ENCODE peak calls at places on chromosomes 12 and 14, in ten cellular contexts. X, H, V, I, Y, E, S, A, F and D are unnamed samples.

GRCh38 chr14:69107407-69108003 is 45.4 kb downstream of the DCAF5 start:
- DNase-seq in X (peak; percentile 58), V (peak; percentile 85), E (peak; percentile 66), Y (no peak), S (peak; percentile 69), F (peak; percentile 65), H (no peak), I (peak; percentile 40), A (no peak), D (peak; percentile 68)

GRCh38 chr12:115866909-115867525 is 410.5 kb downstream of the MED13L start:
- DNase-seq in I (no peak), H (no peak), V (no peak), Y (no peak), X (no peak), E (no peak), S (no peak), F (no peak), A (no peak), D (no peak)

GRCh38 chr12:94570161-94570560 is 80.2 kb downstream of the TMCC3 start:
- DNase-seq in Y (no peak), F (no peak), I (no peak), S (no peak), X (no peak), V (no peak), E (no peak), A (no peak), H (no peak), D (no peak)

GRCh38 chr14:89027097-89027740 is 202.8 kb downstream of the TTC8 start:
- DNase-seq in I (peak; percentile 25), X (peak; percentile 9), Y (no peak), F (peak; percentile 51), H (peak; percentile 71), S (peak; percentile 50), E (peak; percentile 85), A (peak; percentile 89), V (peak; percentile 70), D (no peak)

GRCh38 chr12:39966738-39967137 is 139.1 kb downstream of the SLC2A13 start:
- DNase-seq in I (no peak), Y (no peak), F (no peak), A (no peak), H (no peak), E (no peak), X (no peak), S (no peak), V (peak; percentile 33), D (no peak)

GRCh38 chr12:65565601-65566560 is 258.4 kb upstream of the HMGA2 start:
- DNase-seq in Y (peak; percentile 95), E (no peak), X (no peak), V (no peak), F (no peak), H (no peak), A (no peak), I (no peak), S (no peak), D (no peak)

GRCh38 chr12:115249878-115250277 is 565.9 kb upstream of the TBX3 start:
- DNase-seq in V (no peak), A (no peak), F (no peak), H (no peak), S (no peak), X (no peak), E (no peak), Y (no peak), I (no peak), D (no peak)

GRCh38 chr12:49873361-49873934 is 30.3 kb downstream of the FAIM2 start:
- DNase-seq in S (no peak), V (peak; percentile 77), A (no peak), X (no peak), F (no peak), Y (peak; percentile 8), I (no peak), E (no peak), H (no peak), D (no peak)

GRCh38 chr12:106519587-106519986 is 63.2 kb upstream of the RFX4 start:
- DNase-seq in I (no peak), V (no peak), A (no peak), H (no peak), F (no peak), X (no peak), S (no peak), E (no peak), Y (no peak), D (no peak)

GRCh38 chr12:114774181-114774580 is 90.2 kb upstream of the TBX3 start:
- DNase-seq in E (no peak), X (no peak), F (no peak), H (no peak), A (no peak), V (no peak), Y (no peak), I (no peak), S (peak; percentile 95), D (peak; percentile 16)

GRCh38 chr14:50290306-50290705 is 21.7 kb downstream of the L2HGDH start:
- DNase-seq in A (no peak), H (no peak), X (no peak), F (no peak), I (no peak), S (no peak), V (no peak), E (no peak), Y (no peak), D (no peak)

GRCh38 chr12:104218935-104219334 is 3.4 kb downstream of the TXNRD1 start:
- DNase-seq in F (no peak), Y (no peak), I (no peak), H (no peak), A (no peak), E (no peak), S (no peak), V (no peak), X (no peak), D (no peak)

GRCh38 chr12:110555509-110556406 is 27.4 kb downstream of the PPTC7 start:
- DNase-seq in S (no peak), E (no peak), A (no peak), X (no peak), F (no peak), V (no peak), Y (peak; percentile 74), H (no peak), I (no peak), D (no peak)

GRCh38 chr12:131066207-131066885 is 112.6 kb downstream of the ADGRD1 start:
- DNase-seq in Y (no peak), F (no peak), V (no peak), X (no peak), A (no peak), I (no peak), S (peak; percentile 13), E (no peak), H (no peak), D (no peak)

GRCh38 chr12:130702966-130703732 is 12.9 kb downstream of the RIMBP2 start:
- DNase-seq in S (no peak), V (no peak), A (peak; percentile 30), F (no peak), X (no peak), Y (no peak), E (no peak), H (no peak), I (no peak), D (no peak)

GRCh38 chr12:87518508-87518907 is 510.7 kb downstream of the C12orf50 start:
- DNase-seq in F (no peak), H (no peak), A (no peak), S (no peak), E (no peak), Y (no peak), X (no peak), I (no peak), V (no peak), D (no peak)

GRCh38 chr12:5059358-5059757 is 15.7 kb downstream of the KCNA5 start:
- DNase-seq in A (no peak), H (no peak), E (no peak), S (no peak), V (no peak), I (no peak), F (no peak), X (no peak), Y (no peak), D (no peak)

GRCh38 chr12:51403159-51403558 is 12.0 kb upstream of the GALNT6 start:
- DNase-seq in X (no peak), I (no peak), A (no peak), S (no peak), H (no peak), E (no peak), V (peak; percentile 36), Y (no peak), F (no peak), D (no peak)

GRCh38 chr12:132123970-132124765 is 20.0 kb downstream of the DDX51 start:
- DNase-seq in V (no peak), S (no peak), E (no peak), F (no peak), A (peak; percentile 7), X (no peak), I (no peak), H (no peak), Y (no peak), D (no peak)

GRCh38 chr14:95346820-95347219 is 27.1 kb upstream of the CLMN start:
- DNase-seq in H (no peak), E (no peak), X (no peak), A (no peak), Y (no peak), V (no peak), I (no peak), F (no peak), S (no peak), D (no peak)

GRCh38 chr12:71576546-71576945 is 87.1 kb downstream of the ZFC3H1 start:
- DNase-seq in H (no peak), X (no peak), A (no peak), F (no peak), Y (no peak), S (no peak), V (peak; percentile 71), E (no peak), I (no peak), D (no peak)

GRCh38 chr12:104643921-104644669 is 187.3 kb downstream of the CHST11 start:
- DNase-seq in V (no peak), E (no peak), Y (no peak), I (no peak), H (no peak), A (peak; percentile 70), X (peak; percentile 7), S (no peak), F (peak; percentile 42), D (no peak)

GRCh38 chr14:64235652-64236640 is 58.2 kb downstream of the ESR2 start:
- DNase-seq in E (no peak), S (peak; percentile 19), H (no peak), A (no peak), V (no peak), F (no peak), Y (no peak), I (no peak), X (no peak), D (no peak)

GRCh38 chr14:72756967-72757366 is 136.9 kb downstream of the DPF3 start:
- DNase-seq in F (no peak), A (no peak), V (no peak), I (no peak), H (no peak), E (no peak), Y (no peak), X (no peak), S (no peak), D (no peak)

GRCh38 chr12:112973712-112974305 is 4.5 kb upstream of the OAS2 start:
- DNase-seq in X (no peak), F (no peak), V (peak; percentile 83), A (no peak), E (no peak), H (no peak), S (no peak), Y (no peak), I (no peak), D (no peak)

GRCh38 chr14:85058170-85058569 is 471.8 kb upstream of the FLRT2 start:
- DNase-seq in Y (no peak), X (no peak), E (no peak), H (no peak), A (no peak), S (no peak), F (no peak), I (no peak), V (no peak), D (no peak)